ENCODE peak calls at places on chromosome 4, in five cellular contexts. I, S, Y, N and R are unnamed samples.

GRCh38 chr4:165788686-165789463 is 84.2 kb upstream of the TLL1 start:
- DNase-seq in N (no peak), I (no peak), Y (no peak), S (no peak), R (no peak)

GRCh38 chr4:14264437-14264836 is 636.9 kb upstream of the BOD1L1 start:
- DNase-seq in S (peak; percentile 0), N (no peak), I (peak; percentile 3), Y (no peak), R (no peak)

GRCh38 chr4:64230709-64231310 is 178.4 kb downstream of the TECRL start:
- DNase-seq in S (no peak), Y (no peak), N (no peak), I (peak; percentile 0), R (no peak)

GRCh38 chr4:122921971-122922876 is at the start of gene NUDT6:
- DNase-seq in N (peak; percentile 20), I (peak; percentile 83), Y (peak; percentile 78), S (peak; percentile 72), R (peak; percentile 86)

GRCh38 chr4:114163051-114163450 is 183.6 kb upstream of the ARSJ start:
- DNase-seq in S (no peak), Y (no peak), I (peak; percentile 41), N (no peak), R (no peak)

GRCh38 chr4:7001271-7001670 is 41.9 kb upstream of the TADA2B start:
- DNase-seq in N (no peak), S (peak; percentile 10), Y (no peak), I (no peak), R (no peak)

GRCh38 chr4:16224264-16224663 is 2.0 kb downstream of the TAPT1 start:
- DNase-seq in Y (no peak), N (peak; percentile 51), S (peak; percentile 51), I (no peak), R (no peak)

GRCh38 chr4:786861-787300 is 39.0 kb downstream of the CPLX1 start:
- DNase-seq in Y (peak; percentile 47), N (no peak), I (no peak), S (peak; percentile 78), R (peak; percentile 52)

GRCh38 chr4:100118213-100118612 is 72.1 kb downstream of the DDIT4L start:
- DNase-seq in Y (no peak), N (no peak), I (peak; percentile 57), S (no peak), R (no peak)

GRCh38 chr4:148914734-148915133 is 472.5 kb upstream of the NR3C2 start:
- DNase-seq in S (no peak), N (no peak), I (no peak), Y (no peak), R (no peak)

GRCh38 chr4:8029689-8030088 is 90.0 kb upstream of the AFAP1 start:
- DNase-seq in N (no peak), I (no peak), Y (no peak), S (no peak), R (no peak)

GRCh38 chr4:189974056-189974455 is 33.4 kb downstream of the FRG1 start:
- DNase-seq in S (peak; percentile 31), Y (no peak), I (peak; percentile 8), N (no peak), R (no peak)

GRCh38 chr4:159070742-159071141 is 32.1 kb upstream of the RAPGEF2 start:
- DNase-seq in S (no peak), N (no peak), I (peak; percentile 72), Y (no peak), R (no peak)

GRCh38 chr4:38781854-38782261 is 932 bp downstream of the TLR10 start:
- DNase-seq in I (no peak), Y (no peak), N (no peak), S (no peak), R (no peak)

GRCh38 chr4:151325320-151326246 is at the start of gene SH3D19:
- DNase-seq in I (peak; percentile 67), Y (peak; percentile 95), S (peak; percentile 80), N (peak; percentile 65), R (peak; percentile 78)

GRCh38 chr4:120680647-120681228 is 241.8 kb downstream of the PRDM5 start:
- DNase-seq in I (no peak), Y (no peak), S (no peak), N (no peak), R (no peak)

GRCh38 chr4:26001816-26002215 is 87.8 kb downstream of the SMIM20 start:
- DNase-seq in I (no peak), N (no peak), S (no peak), Y (no peak), R (no peak)